ENCODE peak calls at places on chromosomes 12 and 14, in four cellular contexts. T, S, D and C are unnamed samples.

GRCh38 chr12:62605972-62606371 is 139.3 kb downstream of the MON2 start:
- DNase-seq in D (no peak), S (no peak), T (no peak), C (no peak)

GRCh38 chr14:53663709-53664108 is 292.9 kb downstream of the BMP4 start:
- DNase-seq in S (no peak), T (peak), D (no peak), C (no peak)

GRCh38 chr14:30194769-30195168 is 267.1 kb upstream of the PRKD1 start:
- DNase-seq in D (no peak), T (no peak), S (no peak), C (no peak)

GRCh38 chr14:61526405-61527312 is 168.7 kb upstream of the HIF1A start:
- DNase-seq in T (peak), D (no peak), S (no peak), C (no peak)

GRCh38 chr12:96399081-96399918 is 939 bp downstream of the CDK17 start:
- DNase-seq in D (peak), T (peak), S (peak), C (peak)

GRCh38 chr12:47755655-47756562 is 2.8 kb downstream of the RAPGEF3 start:
- DNase-seq in D (no peak), T (no peak), S (no peak), C (no peak)

GRCh38 chr12:32106153-32106516 is 512 bp upstream of the BICD1 start:
- DNase-seq in T (peak), D (peak), S (no peak), C (no peak)

GRCh38 chr12:27951898-27952297 is 20.6 kb downstream of the PTHLH start:
- DNase-seq in D (no peak), T (no peak), S (no peak), C (no peak)

GRCh38 chr14:99616832-99617488 is 13.0 kb upstream of the CCDC85C start:
- DNase-seq in T (no peak), S (no peak), D (no peak), C (no peak)

GRCh38 chr14:104320611-104321086 is 182.3 kb downstream of the KIF26A start:
- DNase-seq in T (no peak), S (no peak), D (no peak), C (no peak)